ENCODE peak calls at places on chromosomes 2 and 18, in six cellular contexts. One of them, this sample, is unnamed.

GRCh38 chr2:170544817-170545216 is 170.3 kb upstream of the SP5 start:
- DNase-seq in activated naive CD8-positive, alpha-beta T cell treated with anti-CD3 and anti-CD28 coated beads, Interleukin-2, amount 10 ng/mL, durations not matched to agents 7 days and 5 days: no peak
- DNase-seq in CD4-positive, alpha-beta memory T cell: no peak
- DNase-seq in T-helper 2 cell: no peak
- DNase-seq in upper lobe of right lung: no peak
- DNase-seq in C1 segment of cervical spinal cord: no peak
- DNase-seq in this sample: no peak

GRCh38 chr2:1704606-1705556 is 39.4 kb downstream of the PXDN start:
- DNase-seq in T-helper 2 cell: no peak
- DNase-seq in activated naive CD8-positive, alpha-beta T cell treated with anti-CD3 and anti-CD28 coated beads, Interleukin-2, amount 10 ng/mL, durations not matched to agents 7 days and 5 days: no peak
- DNase-seq in upper lobe of right lung: no peak
- DNase-seq in C1 segment of cervical spinal cord: no peak
- DNase-seq in CD4-positive, alpha-beta memory T cell: no peak
- DNase-seq in this sample: no peak

GRCh38 chr18:8435376-8435775 is 173.9 kb upstream of the RAB12 start:
- DNase-seq in T-helper 2 cell: no peak
- DNase-seq in C1 segment of cervical spinal cord: no peak
- DNase-seq in activated naive CD8-positive, alpha-beta T cell treated with anti-CD3 and anti-CD28 coated beads, Interleukin-2, amount 10 ng/mL, durations not matched to agents 7 days and 5 days: no peak
- DNase-seq in upper lobe of right lung: no peak
- DNase-seq in CD4-positive, alpha-beta memory T cell: no peak
- DNase-seq in this sample: no peak

GRCh38 chr18:47260138-47260923 is 8.9 kb upstream of the SKOR2 start:
- DNase-seq in C1 segment of cervical spinal cord: no peak
- DNase-seq in CD4-positive, alpha-beta memory T cell: no peak
- DNase-seq in T-helper 2 cell: no peak
- DNase-seq in upper lobe of right lung: peak
- DNase-seq in activated naive CD8-positive, alpha-beta T cell treated with anti-CD3 and anti-CD28 coated beads, Interleukin-2, amount 10 ng/mL, durations not matched to agents 7 days and 5 days: peak
- DNase-seq in this sample: no peak

GRCh38 chr2:64218137-64218536 is 73.9 kb upstream of the PELI1 start:
- DNase-seq in CD4-positive, alpha-beta memory T cell: no peak
- DNase-seq in T-helper 2 cell: no peak
- DNase-seq in upper lobe of right lung: no peak
- DNase-seq in C1 segment of cervical spinal cord: no peak
- DNase-seq in activated naive CD8-positive, alpha-beta T cell treated with anti-CD3 and anti-CD28 coated beads, Interleukin-2, amount 10 ng/mL, durations not matched to agents 7 days and 5 days: no peak
- DNase-seq in this sample: no peak

GRCh38 chr2:71535526-71535925 is 82.2 kb downstream of the DYSF start:
- DNase-seq in T-helper 2 cell: no peak
- DNase-seq in upper lobe of right lung: peak
- DNase-seq in C1 segment of cervical spinal cord: no peak
- DNase-seq in activated naive CD8-positive, alpha-beta T cell treated with anti-CD3 and anti-CD28 coated beads, Interleukin-2, amount 10 ng/mL, durations not matched to agents 7 days and 5 days: no peak
- DNase-seq in CD4-positive, alpha-beta memory T cell: no peak
- DNase-seq in this sample: no peak

GRCh38 chr18:30765247-30765646 is 277.3 kb downstream of the DSC3 start:
- DNase-seq in C1 segment of cervical spinal cord: no peak
- DNase-seq in T-helper 2 cell: no peak
- DNase-seq in upper lobe of right lung: no peak
- DNase-seq in activated naive CD8-positive, alpha-beta T cell treated with anti-CD3 and anti-CD28 coated beads, Interleukin-2, amount 10 ng/mL, durations not matched to agents 7 days and 5 days: no peak
- DNase-seq in CD4-positive, alpha-beta memory T cell: no peak
- DNase-seq in this sample: no peak

GRCh38 chr2:11701831-11702301 is 31.9 kb upstream of the NTSR2 start:
- DNase-seq in CD4-positive, alpha-beta memory T cell: no peak
- DNase-seq in activated naive CD8-positive, alpha-beta T cell treated with anti-CD3 and anti-CD28 coated beads, Interleukin-2, amount 10 ng/mL, durations not matched to agents 7 days and 5 days: no peak
- DNase-seq in T-helper 2 cell: no peak
- DNase-seq in upper lobe of right lung: no peak
- DNase-seq in C1 segment of cervical spinal cord: no peak
- DNase-seq in this sample: peak

GRCh38 chr2:219462349-219462748 is 27.7 kb downstream of the SPEG start:
- DNase-seq in activated naive CD8-positive, alpha-beta T cell treated with anti-CD3 and anti-CD28 coated beads, Interleukin-2, amount 10 ng/mL, durations not matched to agents 7 days and 5 days: no peak
- DNase-seq in T-helper 2 cell: no peak
- DNase-seq in C1 segment of cervical spinal cord: no peak
- DNase-seq in upper lobe of right lung: no peak
- DNase-seq in CD4-positive, alpha-beta memory T cell: no peak
- DNase-seq in this sample: no peak

GRCh38 chr2:150601280-150602038 is 114.0 kb upstream of the RND3 start:
- DNase-seq in T-helper 2 cell: no peak
- DNase-seq in C1 segment of cervical spinal cord: no peak
- DNase-seq in activated naive CD8-positive, alpha-beta T cell treated with anti-CD3 and anti-CD28 coated beads, Interleukin-2, amount 10 ng/mL, durations not matched to agents 7 days and 5 days: no peak
- DNase-seq in CD4-positive, alpha-beta memory T cell: no peak
- DNase-seq in upper lobe of right lung: no peak
- DNase-seq in this sample: no peak

GRCh38 chr2:164599954-164600589 is 21.2 kb downstream of the GRB14 start:
- DNase-seq in T-helper 2 cell: no peak
- DNase-seq in CD4-positive, alpha-beta memory T cell: no peak
- DNase-seq in C1 segment of cervical spinal cord: no peak
- DNase-seq in activated naive CD8-positive, alpha-beta T cell treated with anti-CD3 and anti-CD28 coated beads, Interleukin-2, amount 10 ng/mL, durations not matched to agents 7 days and 5 days: no peak
- DNase-seq in upper lobe of right lung: no peak
- DNase-seq in this sample: peak

GRCh38 chr2:207330912-207331311 is 165.2 kb upstream of the KLF7 start:
- DNase-seq in T-helper 2 cell: no peak
- DNase-seq in CD4-positive, alpha-beta memory T cell: no peak
- DNase-seq in upper lobe of right lung: no peak
- DNase-seq in C1 segment of cervical spinal cord: no peak
- DNase-seq in activated naive CD8-positive, alpha-beta T cell treated with anti-CD3 and anti-CD28 coated beads, Interleukin-2, amount 10 ng/mL, durations not matched to agents 7 days and 5 days: no peak
- DNase-seq in this sample: no peak

GRCh38 chr2:14843507-14844204 is 211.1 kb downstream of the LRATD1 start:
- DNase-seq in T-helper 2 cell: no peak
- DNase-seq in activated naive CD8-positive, alpha-beta T cell treated with anti-CD3 and anti-CD28 coated beads, Interleukin-2, amount 10 ng/mL, durations not matched to agents 7 days and 5 days: no peak
- DNase-seq in CD4-positive, alpha-beta memory T cell: no peak
- DNase-seq in upper lobe of right lung: no peak
- DNase-seq in C1 segment of cervical spinal cord: no peak
- DNase-seq in this sample: no peak

GRCh38 chr2:118430510-118431187 is 342.4 kb downstream of the INSIG2 start:
- DNase-seq in T-helper 2 cell: no peak
- DNase-seq in C1 segment of cervical spinal cord: no peak
- DNase-seq in activated naive CD8-positive, alpha-beta T cell treated with anti-CD3 and anti-CD28 coated beads, Interleukin-2, amount 10 ng/mL, durations not matched to agents 7 days and 5 days: no peak
- DNase-seq in CD4-positive, alpha-beta memory T cell: no peak
- DNase-seq in upper lobe of right lung: no peak
- DNase-seq in this sample: no peak

GRCh38 chr2:73112913-73113633 is at the start of gene RAB11FIP5:
- DNase-seq in CD4-positive, alpha-beta memory T cell: peak
- DNase-seq in upper lobe of right lung: peak
- DNase-seq in C1 segment of cervical spinal cord: peak
- DNase-seq in activated naive CD8-positive, alpha-beta T cell treated with anti-CD3 and anti-CD28 coated beads, Interleukin-2, amount 10 ng/mL, durations not matched to agents 7 days and 5 days: peak
- DNase-seq in T-helper 2 cell: peak
- DNase-seq in this sample: peak

GRCh38 chr18:48455555-48456478 is 46.6 kb upstream of the ZBTB7C start:
- DNase-seq in upper lobe of right lung: no peak
- DNase-seq in T-helper 2 cell: no peak
- DNase-seq in C1 segment of cervical spinal cord: no peak
- DNase-seq in CD4-positive, alpha-beta memory T cell: peak
- DNase-seq in activated naive CD8-positive, alpha-beta T cell treated with anti-CD3 and anti-CD28 coated beads, Interleukin-2, amount 10 ng/mL, durations not matched to agents 7 days and 5 days: peak
- DNase-seq in this sample: peak

GRCh38 chr2:241895732-241896641 is 26.5 kb downstream of the RTP5 start:
- DNase-seq in activated naive CD8-positive, alpha-beta T cell treated with anti-CD3 and anti-CD28 coated beads, Interleukin-2, amount 10 ng/mL, durations not matched to agents 7 days and 5 days: no peak
- DNase-seq in C1 segment of cervical spinal cord: no peak
- DNase-seq in CD4-positive, alpha-beta memory T cell: no peak
- DNase-seq in T-helper 2 cell: no peak
- DNase-seq in upper lobe of right lung: peak
- DNase-seq in this sample: no peak

GRCh38 chr18:30763913-30764350 is 278.6 kb downstream of the DSC3 start:
- DNase-seq in C1 segment of cervical spinal cord: no peak
- DNase-seq in activated naive CD8-positive, alpha-beta T cell treated with anti-CD3 and anti-CD28 coated beads, Interleukin-2, amount 10 ng/mL, durations not matched to agents 7 days and 5 days: no peak
- DNase-seq in upper lobe of right lung: no peak
- DNase-seq in T-helper 2 cell: no peak
- DNase-seq in CD4-positive, alpha-beta memory T cell: no peak
- DNase-seq in this sample: no peak

GRCh38 chr2:160940271-160940670 is 220.0 kb upstream of the TANK start:
- DNase-seq in activated naive CD8-positive, alpha-beta T cell treated with anti-CD3 and anti-CD28 coated beads, Interleukin-2, amount 10 ng/mL, durations not matched to agents 7 days and 5 days: no peak
- DNase-seq in CD4-positive, alpha-beta memory T cell: no peak
- DNase-seq in T-helper 2 cell: no peak
- DNase-seq in upper lobe of right lung: no peak
- DNase-seq in C1 segment of cervical spinal cord: no peak
- DNase-seq in this sample: no peak

GRCh38 chr18:28041366-28041765 is 135.6 kb downstream of the CDH2 start:
- DNase-seq in CD4-positive, alpha-beta memory T cell: no peak
- DNase-seq in activated naive CD8-positive, alpha-beta T cell treated with anti-CD3 and anti-CD28 coated beads, Interleukin-2, amount 10 ng/mL, durations not matched to agents 7 days and 5 days: no peak
- DNase-seq in upper lobe of right lung: no peak
- DNase-seq in C1 segment of cervical spinal cord: no peak
- DNase-seq in T-helper 2 cell: no peak
- DNase-seq in this sample: no peak

GRCh38 chr2:142865924-142866323 is 11.5 kb upstream of the KYNU start:
- DNase-seq in activated naive CD8-positive, alpha-beta T cell treated with anti-CD3 and anti-CD28 coated beads, Interleukin-2, amount 10 ng/mL, durations not matched to agents 7 days and 5 days: no peak
- DNase-seq in C1 segment of cervical spinal cord: no peak
- DNase-seq in T-helper 2 cell: no peak
- DNase-seq in upper lobe of right lung: no peak
- DNase-seq in CD4-positive, alpha-beta memory T cell: no peak
- DNase-seq in this sample: peak

GRCh38 chr2:240234503-240234951 is 94.1 kb upstream of the OTOS start:
- DNase-seq in T-helper 2 cell: no peak
- DNase-seq in activated naive CD8-positive, alpha-beta T cell treated with anti-CD3 and anti-CD28 coated beads, Interleukin-2, amount 10 ng/mL, durations not matched to agents 7 days and 5 days: no peak
- DNase-seq in CD4-positive, alpha-beta memory T cell: no peak
- DNase-seq in upper lobe of right lung: peak
- DNase-seq in C1 segment of cervical spinal cord: no peak
- DNase-seq in this sample: no peak

GRCh38 chr2:9709539-9710285 is 78.9 kb upstream of the YWHAQ start:
- DNase-seq in upper lobe of right lung: no peak
- DNase-seq in activated naive CD8-positive, alpha-beta T cell treated with anti-CD3 and anti-CD28 coated beads, Interleukin-2, amount 10 ng/mL, durations not matched to agents 7 days and 5 days: no peak
- DNase-seq in T-helper 2 cell: no peak
- DNase-seq in CD4-positive, alpha-beta memory T cell: no peak
- DNase-seq in C1 segment of cervical spinal cord: no peak
- DNase-seq in this sample: no peak

GRCh38 chr18:62897153-62897552 is 181.8 kb downstream of the PHLPP1 start:
- DNase-seq in upper lobe of right lung: no peak
- DNase-seq in CD4-positive, alpha-beta memory T cell: no peak
- DNase-seq in C1 segment of cervical spinal cord: no peak
- DNase-seq in activated naive CD8-positive, alpha-beta T cell treated with anti-CD3 and anti-CD28 coated beads, Interleukin-2, amount 10 ng/mL, durations not matched to agents 7 days and 5 days: no peak
- DNase-seq in T-helper 2 cell: no peak
- DNase-seq in this sample: no peak

GRCh38 chr2:202339052-202339870 is 36.9 kb upstream of the BMPR2 start:
- DNase-seq in CD4-positive, alpha-beta memory T cell: no peak
- DNase-seq in upper lobe of right lung: no peak
- DNase-seq in C1 segment of cervical spinal cord: no peak
- DNase-seq in activated naive CD8-positive, alpha-beta T cell treated with anti-CD3 and anti-CD28 coated beads, Interleukin-2, amount 10 ng/mL, durations not matched to agents 7 days and 5 days: no peak
- DNase-seq in T-helper 2 cell: no peak
- DNase-seq in this sample: no peak

GRCh38 chr2:142112648-142113278 is 18.1 kb downstream of the LRP1B start:
- DNase-seq in CD4-positive, alpha-beta memory T cell: no peak
- DNase-seq in activated naive CD8-positive, alpha-beta T cell treated with anti-CD3 and anti-CD28 coated beads, Interleukin-2, amount 10 ng/mL, durations not matched to agents 7 days and 5 days: no peak
- DNase-seq in T-helper 2 cell: no peak
- DNase-seq in upper lobe of right lung: no peak
- DNase-seq in C1 segment of cervical spinal cord: no peak
- DNase-seq in this sample: no peak

GRCh38 chr2:84875213-84875560 is 5.7 kb downstream of the TRABD2A start:
- DNase-seq in C1 segment of cervical spinal cord: no peak
- DNase-seq in CD4-positive, alpha-beta memory T cell: no peak
- DNase-seq in T-helper 2 cell: no peak
- DNase-seq in activated naive CD8-positive, alpha-beta T cell treated with anti-CD3 and anti-CD28 coated beads, Interleukin-2, amount 10 ng/mL, durations not matched to agents 7 days and 5 days: no peak
- DNase-seq in upper lobe of right lung: no peak
- DNase-seq in this sample: no peak

GRCh38 chr18:23283933-23284430 is 148.7 kb downstream of the CABLES1 start:
- DNase-seq in CD4-positive, alpha-beta memory T cell: no peak
- DNase-seq in C1 segment of cervical spinal cord: no peak
- DNase-seq in T-helper 2 cell: no peak
- DNase-seq in upper lobe of right lung: no peak
- DNase-seq in activated naive CD8-positive, alpha-beta T cell treated with anti-CD3 and anti-CD28 coated beads, Interleukin-2, amount 10 ng/mL, durations not matched to agents 7 days and 5 days: no peak
- DNase-seq in this sample: no peak

GRCh38 chr2:29033172-29033571 is 41.2 kb downstream of the PCARE start:
- DNase-seq in upper lobe of right lung: no peak
- DNase-seq in T-helper 2 cell: no peak
- DNase-seq in activated naive CD8-positive, alpha-beta T cell treated with anti-CD3 and anti-CD28 coated beads, Interleukin-2, amount 10 ng/mL, durations not matched to agents 7 days and 5 days: peak
- DNase-seq in C1 segment of cervical spinal cord: no peak
- DNase-seq in CD4-positive, alpha-beta memory T cell: no peak
- DNase-seq in this sample: no peak

This sample was measured in Jurkat, Clone E6-1.